ENCODE peak calls at places on chromosomes 16 and 17, in four cellular contexts. One of them, this sample, is unnamed.

GRCh38 chr17:8766731-8767130 is 8.4 kb upstream of the SPDYE4 start:
- DNase-seq in amygdala: no peak
- DNase-seq in GM10248: no peak
- DNase-seq in left cardiac atrium: no peak
- DNase-seq in this sample: no peak

GRCh38 chr16:56871172-56871593 is 6.2 kb downstream of the SLC12A3 start:
- DNase-seq in amygdala: no peak
- DNase-seq in GM10248: peak; percentile 73
- DNase-seq in left cardiac atrium: no peak
- DNase-seq in this sample: no peak

GRCh38 chr16:22386976-22387375 is 12.6 kb upstream of the CDR2 start:
- DNase-seq in amygdala: no peak
- DNase-seq in GM10248: no peak
- DNase-seq in left cardiac atrium: no peak
- DNase-seq in this sample: no peak

GRCh38 chr17:76969598-76970172 is 101.5 kb downstream of the MGAT5B start:
- DNase-seq in amygdala: no peak
- DNase-seq in GM10248: no peak
- DNase-seq in left cardiac atrium: no peak
- DNase-seq in this sample: no peak

GRCh38 chr17:44707755-44708400 is 587 bp upstream of the DBF4B start:
- DNase-seq in amygdala: no peak
- DNase-seq in GM10248: no peak
- DNase-seq in left cardiac atrium: no peak
- DNase-seq in this sample: no peak

GRCh38 chr17:80877829-80878303 is 113.8 kb upstream of the CHMP6 start:
- DNase-seq in amygdala: no peak
- DNase-seq in GM10248: no peak
- DNase-seq in left cardiac atrium: peak; percentile 7
- DNase-seq in this sample: no peak

GRCh38 chr17:1920948-1921351 is 91.1 kb downstream of the RPA1 start:
- DNase-seq in amygdala: peak; percentile 78
- DNase-seq in GM10248: no peak
- DNase-seq in left cardiac atrium: no peak
- DNase-seq in this sample: no peak

GRCh38 chr17:82369211-82369610 is 2.4 kb upstream of the UTS2R start:
- DNase-seq in amygdala: no peak
- DNase-seq in GM10248: no peak
- DNase-seq in left cardiac atrium: no peak
- DNase-seq in this sample: no peak

GRCh38 chr16:67528870-67529638 is 425 bp downstream of the RIPOR1 start:
- DNase-seq in amygdala: no peak
- DNase-seq in GM10248: peak; percentile 41
- DNase-seq in left cardiac atrium: peak; percentile 67
- DNase-seq in this sample: no peak

GRCh38 chr16:17194190-17194780 is 276.5 kb downstream of the XYLT1 start:
- DNase-seq in amygdala: peak; percentile 4
- DNase-seq in GM10248: peak; percentile 52
- DNase-seq in left cardiac atrium: peak; percentile 54
- DNase-seq in this sample: no peak

GRCh38 chr17:68603027-68603426 is 1.9 kb upstream of the FAM20A start:
- DNase-seq in amygdala: no peak
- DNase-seq in GM10248: no peak
- DNase-seq in left cardiac atrium: peak; percentile 37
- DNase-seq in this sample: no peak

GRCh38 chr16:2954228-2954627 is 9.8 kb upstream of the KREMEN2 start:
- DNase-seq in amygdala: no peak
- DNase-seq in GM10248: no peak
- DNase-seq in left cardiac atrium: no peak
- DNase-seq in this sample: no peak

GRCh38 chr16:71254832-71255560 is 24.5 kb upstream of the HYDIN start:
- DNase-seq in amygdala: no peak
- DNase-seq in GM10248: no peak
- DNase-seq in left cardiac atrium: no peak
- DNase-seq in this sample: no peak

GRCh38 chr16:10180771-10181163 is 1.5 kb downstream of the GRIN2A start:
- DNase-seq in amygdala: peak; percentile 10
- DNase-seq in GM10248: peak; percentile 57
- DNase-seq in left cardiac atrium: peak; percentile 40
- DNase-seq in this sample: no peak

GRCh38 chr17:82932146-82933005 is 92.6 kb upstream of the ZNF750 start:
- DNase-seq in amygdala: no peak
- DNase-seq in GM10248: no peak
- DNase-seq in left cardiac atrium: peak; percentile 12
- DNase-seq in this sample: no peak

GRCh38 chr17:80023261-80024205 is 12.1 kb downstream of the TBC1D16 start:
- DNase-seq in amygdala: no peak
- DNase-seq in GM10248: no peak
- DNase-seq in left cardiac atrium: no peak
- DNase-seq in this sample: no peak

GRCh38 chr16:24123275-24123674 is 132.9 kb upstream of the CACNG3 start:
- DNase-seq in amygdala: no peak
- DNase-seq in GM10248: no peak
- DNase-seq in left cardiac atrium: no peak
- DNase-seq in this sample: no peak

GRCh38 chr16:85673529-85674417 is 15.0 kb downstream of the GINS2 start:
- DNase-seq in amygdala: peak; percentile 13
- DNase-seq in GM10248: no peak
- DNase-seq in left cardiac atrium: peak; percentile 82
- DNase-seq in this sample: no peak

GRCh38 chr17:6753006-6753445 is 2.8 kb upstream of the XAF1 start:
- DNase-seq in amygdala: peak; percentile 52
- DNase-seq in GM10248: no peak
- DNase-seq in left cardiac atrium: peak; percentile 79
- DNase-seq in this sample: no peak

GRCh38 chr17:6070280-6070894 is at the start of gene WSCD1:
- DNase-seq in amygdala: no peak
- DNase-seq in GM10248: no peak
- DNase-seq in left cardiac atrium: peak; percentile 50
- DNase-seq in this sample: no peak

GRCh38 chr16:2904922-2905240 is 6.8 kb upstream of the FLYWCH1 start:
- DNase-seq in amygdala: no peak
- DNase-seq in GM10248: no peak
- DNase-seq in left cardiac atrium: peak; percentile 53
- DNase-seq in this sample: no peak

GRCh38 chr17:49545811-49546545 is 29.7 kb upstream of the NXPH3 start:
- DNase-seq in amygdala: no peak
- DNase-seq in GM10248: peak; percentile 12
- DNase-seq in left cardiac atrium: no peak
- DNase-seq in this sample: no peak

GRCh38 chr17:36008998-36009665 is 7.8 kb upstream of the CCL15 start:
- DNase-seq in amygdala: no peak
- DNase-seq in GM10248: no peak
- DNase-seq in left cardiac atrium: no peak
- DNase-seq in this sample: no peak